ENCODE peak calls at places on chromosome 16, in four cellular contexts. One of them, this sample, is unnamed.

GRCh38 chr16:30896203-30896889 is at the start of gene CTF1:
- DNase-seq in mucosa of descending colon: peak; percentile 74
- DNase-seq in mesothelial cell of epicardium: peak; percentile 76
- DNase-seq in IMR-90: peak; percentile 89
- DNase-seq in this sample: peak; percentile 86

GRCh38 chr16:58148099-58148498 is 18.9 kb upstream of the CFAP20 start:
- DNase-seq in mucosa of descending colon: no peak
- DNase-seq in IMR-90: no peak
- DNase-seq in mesothelial cell of epicardium: no peak
- DNase-seq in this sample: no peak

GRCh38 chr16:48067388-48067787 is 88.4 kb downstream of the ABCC12 start:
- DNase-seq in IMR-90: no peak
- DNase-seq in mucosa of descending colon: no peak
- DNase-seq in mesothelial cell of epicardium: no peak
- DNase-seq in this sample: no peak

GRCh38 chr16:22684282-22685161 is 129.4 kb upstream of the HS3ST2 start:
- DNase-seq in mucosa of descending colon: no peak
- DNase-seq in mesothelial cell of epicardium: no peak
- DNase-seq in IMR-90: peak; percentile 40
- DNase-seq in this sample: no peak

GRCh38 chr16:425082-425718 is at the start of gene RAB11FIP3:
- DNase-seq in mesothelial cell of epicardium: peak; percentile 64
- DNase-seq in IMR-90: peak; percentile 77
- DNase-seq in mucosa of descending colon: peak; percentile 85
- DNase-seq in this sample: peak; percentile 92

GRCh38 chr16:86089986-86090385 is 191.0 kb downstream of the IRF8 start:
- DNase-seq in mucosa of descending colon: no peak
- DNase-seq in mesothelial cell of epicardium: no peak
- DNase-seq in IMR-90: no peak
- DNase-seq in this sample: no peak

GRCh38 chr16:14375132-14375491 is 254.9 kb downstream of the PARN start:
- DNase-seq in mucosa of descending colon: no peak
- DNase-seq in IMR-90: peak; percentile 29
- DNase-seq in mesothelial cell of epicardium: no peak
- DNase-seq in this sample: no peak

GRCh38 chr16:55482056-55482455 is 3.1 kb downstream of the MMP2 start:
- DNase-seq in IMR-90: peak; percentile 57
- DNase-seq in mesothelial cell of epicardium: no peak
- DNase-seq in mucosa of descending colon: no peak
- DNase-seq in this sample: no peak

GRCh38 chr16:26644912-26645543 is 421.7 kb upstream of the C16orf82 start:
- DNase-seq in mucosa of descending colon: no peak
- DNase-seq in mesothelial cell of epicardium: no peak
- DNase-seq in IMR-90: no peak
- DNase-seq in this sample: peak; percentile 56

GRCh38 chr16:23048164-23048563 is 101.1 kb downstream of the USP31 start:
- DNase-seq in IMR-90: no peak
- DNase-seq in mucosa of descending colon: no peak
- DNase-seq in mesothelial cell of epicardium: no peak
- DNase-seq in this sample: no peak

GRCh38 chr16:1642148-1642547 is 30.0 kb downstream of the CRAMP1 start:
- DNase-seq in IMR-90: no peak
- DNase-seq in mesothelial cell of epicardium: no peak
- DNase-seq in mucosa of descending colon: no peak
- DNase-seq in this sample: no peak

GRCh38 chr16:56311208-56312027 is 113.9 kb downstream of the AMFR start:
- DNase-seq in mucosa of descending colon: no peak
- DNase-seq in IMR-90: no peak
- DNase-seq in mesothelial cell of epicardium: no peak
- DNase-seq in this sample: no peak

GRCh38 chr16:85584192-85584757 is 28.8 kb upstream of the GSE1 start:
- DNase-seq in IMR-90: no peak
- DNase-seq in mucosa of descending colon: no peak
- DNase-seq in mesothelial cell of epicardium: no peak
- DNase-seq in this sample: no peak

GRCh38 chr16:17563340-17563739 is 92.6 kb upstream of the XYLT1 start:
- DNase-seq in IMR-90: no peak
- DNase-seq in mesothelial cell of epicardium: no peak
- DNase-seq in mucosa of descending colon: no peak
- DNase-seq in this sample: no peak

GRCh38 chr16:84056933-84057332 is 14.3 kb upstream of the SLC38A8 start:
- DNase-seq in mucosa of descending colon: no peak
- DNase-seq in IMR-90: no peak
- DNase-seq in mesothelial cell of epicardium: no peak
- DNase-seq in this sample: no peak

GRCh38 chr16:616771-617586 is 13.8 kb upstream of the WFIKKN1 start:
- DNase-seq in mesothelial cell of epicardium: no peak
- DNase-seq in IMR-90: no peak
- DNase-seq in mucosa of descending colon: peak; percentile 73
- DNase-seq in this sample: no peak

GRCh38 chr16:22912654-22913053 is 98.7 kb downstream of the HS3ST2 start:
- DNase-seq in IMR-90: no peak
- DNase-seq in mesothelial cell of epicardium: no peak
- DNase-seq in mucosa of descending colon: no peak
- DNase-seq in this sample: no peak

GRCh38 chr16:13906426-13907089 is 13.4 kb upstream of the ERCC4 start:
- DNase-seq in IMR-90: no peak
- DNase-seq in mesothelial cell of epicardium: no peak
- DNase-seq in mucosa of descending colon: no peak
- DNase-seq in this sample: no peak

GRCh38 chr16:89574681-89575246 is 794 bp upstream of the CPNE7 start:
- DNase-seq in mesothelial cell of epicardium: no peak
- DNase-seq in IMR-90: peak; percentile 61
- DNase-seq in mucosa of descending colon: peak; percentile 53
- DNase-seq in this sample: peak; percentile 93

GRCh38 chr16:80852261-80852872 is 48.0 kb upstream of the CDYL2 start:
- DNase-seq in IMR-90: peak; percentile 28
- DNase-seq in mucosa of descending colon: no peak
- DNase-seq in mesothelial cell of epicardium: no peak
- DNase-seq in this sample: no peak

GRCh38 chr16:57000271-57001025 is 11.1 kb downstream of the NLRC5 start:
- DNase-seq in mucosa of descending colon: no peak
- DNase-seq in mesothelial cell of epicardium: no peak
- DNase-seq in IMR-90: peak; percentile 97
- DNase-seq in this sample: no peak

GRCh38 chr16:13957197-13958078 is 37.5 kb downstream of the ERCC4 start:
- DNase-seq in IMR-90: peak; percentile 95
- DNase-seq in mesothelial cell of epicardium: no peak
- DNase-seq in mucosa of descending colon: peak; percentile 77
- DNase-seq in this sample: no peak

GRCh38 chr16:72797606-72798005 is 250.3 kb downstream of the ZFHX3 start:
- DNase-seq in mesothelial cell of epicardium: no peak
- DNase-seq in mucosa of descending colon: no peak
- DNase-seq in IMR-90: no peak
- DNase-seq in this sample: no peak

GRCh38 chr16:88298166-88298881 is 84.4 kb upstream of the ZNF469 start:
- DNase-seq in mucosa of descending colon: peak; percentile 51
- DNase-seq in mesothelial cell of epicardium: no peak
- DNase-seq in IMR-90: peak; percentile 60
- DNase-seq in this sample: no peak

GRCh38 chr16:49012961-49013726 is 268.5 kb downstream of the CBLN1 start:
- DNase-seq in mesothelial cell of epicardium: no peak
- DNase-seq in IMR-90: no peak
- DNase-seq in mucosa of descending colon: no peak
- DNase-seq in this sample: peak; percentile 67

GRCh38 chr16:67529639-67530012 is 997 bp downstream of the RIPOR1 start:
- DNase-seq in mucosa of descending colon: peak; percentile 68
- DNase-seq in mesothelial cell of epicardium: no peak
- DNase-seq in IMR-90: no peak
- DNase-seq in this sample: no peak

GRCh38 chr16:66374176-66374575 is 7.7 kb downstream of the CDH5 start:
- DNase-seq in IMR-90: no peak
- DNase-seq in mesothelial cell of epicardium: no peak
- DNase-seq in mucosa of descending colon: peak; percentile 10
- DNase-seq in this sample: no peak

GRCh38 chr16:30052671-30053372 is 12.7 kb upstream of the ALDOA start:
- DNase-seq in mucosa of descending colon: peak; percentile 96
- DNase-seq in IMR-90: peak; percentile 88
- DNase-seq in mesothelial cell of epicardium: peak; percentile 84
- DNase-seq in this sample: peak; percentile 97

GRCh38 chr16:46612121-46612520 is 9.1 kb downstream of the SHCBP1 start:
- DNase-seq in mesothelial cell of epicardium: no peak
- DNase-seq in IMR-90: no peak
- DNase-seq in mucosa of descending colon: no peak
- DNase-seq in this sample: no peak

DNA sequence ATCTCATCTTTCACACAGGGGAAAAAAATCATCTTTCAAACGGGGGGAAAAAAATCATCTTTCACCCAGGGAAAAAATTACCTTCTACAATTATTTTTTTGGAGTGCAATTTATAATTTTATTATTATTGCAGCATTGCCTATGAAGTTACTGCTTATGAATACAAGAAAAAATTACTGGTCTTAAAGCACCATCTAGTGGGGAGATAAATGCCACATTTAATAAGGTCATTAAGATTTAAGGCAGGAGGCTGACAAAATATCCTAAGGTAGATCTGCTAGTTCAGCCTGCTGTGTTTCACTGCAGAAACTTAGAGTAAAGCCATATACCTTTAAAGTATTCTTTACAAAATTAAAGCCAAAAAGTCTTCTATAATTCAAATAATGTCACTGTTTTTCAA is 13.7 kb downstream of the SHCBP1 start:
- DNase-seq in mucosa of descending colon: no peak
- DNase-seq in mesothelial cell of epicardium: no peak
- DNase-seq in IMR-90: peak; percentile 76
- DNase-seq in this sample: no peak
- TF ChIP-seq CTCF in mucosa of descending colon: no peak
- TF ChIP-seq CTCF in mesothelial cell of epicardium: no peak
- TF ChIP-seq CTCF in IMR-90: peak; percentile 66
- TF ChIP-seq CTCF in this sample: peak; percentile 67

GRCh38 chr16:74652249-74652648 is 14.4 kb downstream of the RFWD3 start:
- DNase-seq in IMR-90: no peak
- DNase-seq in mesothelial cell of epicardium: no peak
- DNase-seq in mucosa of descending colon: no peak
- DNase-seq in this sample: no peak

GRCh38 chr16:74654536-74654935 is 12.1 kb downstream of the RFWD3 start:
- DNase-seq in IMR-90: no peak
- DNase-seq in mucosa of descending colon: no peak
- DNase-seq in mesothelial cell of epicardium: no peak
- DNase-seq in this sample: no peak

GRCh38 chr16:74651841-74652240 is 14.8 kb downstream of the RFWD3 start:
- DNase-seq in IMR-90: no peak
- DNase-seq in mesothelial cell of epicardium: no peak
- DNase-seq in mucosa of descending colon: no peak
- DNase-seq in this sample: no peak

DNA sequence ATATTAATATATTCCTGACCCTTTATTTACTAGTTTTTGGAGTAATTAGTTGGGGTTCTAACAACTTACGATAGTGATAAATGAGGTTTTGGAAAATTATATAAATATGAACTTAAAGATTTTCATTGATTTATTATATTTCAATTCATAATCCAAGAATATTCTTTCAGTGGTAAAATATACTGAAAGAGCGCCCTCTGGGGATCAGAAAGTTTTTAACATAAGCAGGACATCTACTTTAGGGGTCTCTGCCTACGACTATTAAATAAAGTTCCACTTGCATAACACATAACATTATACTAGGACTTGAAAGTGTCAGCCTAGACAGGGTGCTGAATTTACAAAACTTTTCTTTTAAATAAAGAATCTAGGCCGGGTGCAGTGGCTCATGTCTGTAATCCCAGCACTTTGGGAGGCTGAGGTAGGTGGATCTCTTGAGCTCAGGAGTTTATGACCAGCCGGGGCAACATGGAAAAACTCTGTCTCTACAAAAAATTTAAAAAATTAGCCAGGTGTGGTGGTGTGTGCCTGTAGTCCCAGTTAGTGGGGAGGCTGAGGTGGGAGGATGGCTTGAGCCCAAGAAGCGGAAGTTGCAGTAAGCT is 15.6 kb downstream of the RFWD3 start:
- DNase-seq in mesothelial cell of epicardium: no peak
- DNase-seq in IMR-90: no peak
- DNase-seq in mucosa of descending colon: no peak
- DNase-seq in this sample: no peak
- TF ChIP-seq CTCF in mesothelial cell of epicardium: peak; percentile 63
- TF ChIP-seq CTCF in IMR-90: peak; percentile 50
- TF ChIP-seq CTCF in mucosa of descending colon: peak; percentile 14
- TF ChIP-seq CTCF in this sample: peak; percentile 66

GRCh38 chr16:50718761-50719400 is 23.0 kb upstream of the CYLD start:
- DNase-seq in mesothelial cell of epicardium: no peak
- DNase-seq in mucosa of descending colon: no peak
- DNase-seq in IMR-90: no peak
- DNase-seq in this sample: no peak

GRCh38 chr16:50718061-50718760 is 23.7 kb upstream of the CYLD start:
- DNase-seq in mesothelial cell of epicardium: no peak
- DNase-seq in mucosa of descending colon: no peak
- DNase-seq in IMR-90: peak; percentile 36
- DNase-seq in this sample: no peak

GRCh38 chr16:50717109-50717893 is 23.9 kb downstream of the NOD2 start:
- DNase-seq in IMR-90: no peak
- DNase-seq in mucosa of descending colon: no peak
- DNase-seq in mesothelial cell of epicardium: no peak
- DNase-seq in this sample: no peak

GRCh38 chr16:50721549-50722409 is 20.1 kb upstream of the CYLD start:
- DNase-seq in mesothelial cell of epicardium: no peak
- DNase-seq in IMR-90: no peak
- DNase-seq in mucosa of descending colon: no peak
- DNase-seq in this sample: no peak

DNA sequence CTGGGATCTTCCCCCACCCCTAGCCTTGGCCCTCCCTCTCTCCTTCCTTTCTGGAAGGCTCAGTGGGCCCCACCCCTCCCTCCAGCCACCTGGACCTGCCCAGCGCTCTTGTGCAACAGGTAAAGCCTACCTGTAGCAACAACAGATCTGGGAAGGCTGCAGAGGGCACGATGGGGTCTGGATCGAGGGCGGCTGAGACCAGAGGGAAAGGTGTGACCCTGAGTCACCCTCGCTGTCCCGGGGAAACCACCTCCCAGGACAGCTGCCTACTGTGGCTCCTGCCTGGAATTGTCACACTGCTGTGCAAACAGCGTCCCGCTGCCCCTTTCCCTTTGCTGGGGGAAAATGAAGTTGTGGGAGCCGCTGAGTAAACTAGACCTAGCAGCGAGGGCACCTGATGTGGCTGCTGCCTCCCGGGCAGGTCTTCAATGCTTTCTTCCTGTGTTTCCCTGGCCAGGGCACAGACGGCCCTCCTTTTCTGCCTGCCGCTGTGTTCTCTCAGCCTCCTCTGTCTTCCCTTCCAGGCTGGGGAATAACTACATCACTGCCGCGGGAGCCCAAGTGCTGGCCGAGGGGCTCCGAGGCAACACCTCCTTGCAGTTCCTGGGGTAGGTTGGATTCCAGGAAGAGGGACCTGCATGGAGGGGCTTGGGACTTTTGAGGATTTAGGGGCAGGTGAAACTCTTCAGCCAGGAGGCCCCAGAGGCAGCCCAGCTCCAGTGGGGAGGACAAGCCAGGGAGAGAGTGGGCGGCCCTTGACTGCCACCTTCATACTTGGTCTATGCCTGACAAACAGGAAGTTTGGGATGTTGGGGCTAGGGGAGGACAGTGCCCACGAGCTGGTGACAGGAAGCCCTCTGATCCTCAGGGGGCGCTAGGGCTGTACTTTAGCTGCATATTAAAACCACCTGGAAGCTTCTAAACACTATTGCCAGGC is 22.2 kb upstream of the CYLD start:
- DNase-seq in IMR-90: no peak
- DNase-seq in mesothelial cell of epicardium: no peak
- DNase-seq in mucosa of descending colon: no peak
- DNase-seq in this sample: no peak
- TF ChIP-seq CTCF in IMR-90: no peak
- TF ChIP-seq CTCF in mesothelial cell of epicardium: no peak
- TF ChIP-seq CTCF in mucosa of descending colon: no peak
- TF ChIP-seq CTCF in this sample: no peak

GRCh38 chr16:3101018-3101840 is 2.1 kb upstream of the ZSCAN10 start:
- DNase-seq in mesothelial cell of epicardium: no peak
- DNase-seq in mucosa of descending colon: peak; percentile 51
- DNase-seq in IMR-90: no peak
- DNase-seq in this sample: no peak
- TF ChIP-seq CTCF in mesothelial cell of epicardium: peak; percentile 56
- TF ChIP-seq CTCF in mucosa of descending colon: no peak
- TF ChIP-seq CTCF in IMR-90: peak; percentile 45
- TF ChIP-seq CTCF in this sample: peak; percentile 59